ENCODE peak calls at places on chromosomes 12 and 14, in ten cellular contexts. P is fibroblast of lung; D is A549; U is AG04450; T is CD4-positive, alpha-beta T cell; L is HepG2; Q is GM13977; S is astrocyte of the spinal cord; N is heart right ventricle; R is upper lobe of right lung. M is an unnamed sample.

GRCh38 chr12:117408161-117408791 is 46.9 kb upstream of the NOS1 start:
- DNase-seq in Q (no peak), U (no peak), P (no peak), S (peak), L (no peak), R (peak), D (no peak), N (no peak), T (no peak), M (no peak)

GRCh38 chr12:132062481-132062880 is 81.6 kb downstream of the DDX51 start:
- DNase-seq in T (no peak), L (no peak), U (no peak), P (no peak), D (no peak), R (no peak), N (no peak), Q (no peak), S (no peak), M (no peak)

GRCh38 chr12:118103231-118103600 is 595 bp downstream of the VSIG10 start:
- DNase-seq in P (peak), S (peak), L (no peak), N (no peak), U (no peak), T (no peak), D (peak), R (no peak), Q (no peak), M (no peak)

GRCh38 chr12:124305776-124306685 is 11.1 kb downstream of the RFLNA start:
- DNase-seq in T (no peak), P (no peak), U (no peak), L (no peak), Q (no peak), S (no peak), R (no peak), D (no peak), N (no peak), M (no peak)

GRCh38 chr12:41743835-41744234 is 400.8 kb downstream of the GXYLT1 start:
- DNase-seq in T (no peak), Q (no peak), N (no peak), S (no peak), U (no peak), P (no peak), R (no peak), D (peak), L (peak), M (no peak)

GRCh38 chr14:51650721-51651387 is 856 bp upstream of the FRMD6 start:
- DNase-seq in P (no peak), S (no peak), U (no peak), R (no peak), L (no peak), Q (no peak), T (no peak), D (no peak), N (peak), M (no peak)

GRCh38 chr14:92160619-92161018 is 38.9 kb downstream of the CPSF2 start:
- DNase-seq in T (no peak), P (peak), N (no peak), Q (no peak), L (no peak), D (no peak), S (peak), U (peak), R (no peak), M (no peak)

GRCh38 chr14:63134801-63135200 is 69.4 kb upstream of the RHOJ start:
- DNase-seq in U (no peak), Q (no peak), L (no peak), T (no peak), P (peak), S (peak), D (no peak), R (no peak), N (no peak), M (no peak)

GRCh38 chr12:47373554-47374150 is 293.9 kb upstream of the AMIGO2 start:
- DNase-seq in U (no peak), Q (no peak), L (no peak), N (no peak), S (no peak), T (no peak), D (no peak), R (no peak), P (no peak), M (no peak)

GRCh38 chr12:94982456-94982855 is 21.0 kb downstream of the NDUFA12 start:
- DNase-seq in D (no peak), R (no peak), S (peak), Q (no peak), N (no peak), U (no peak), T (no peak), P (no peak), L (no peak), M (no peak)

GRCh38 chr14:29236848-29237247 is 470.3 kb downstream of the FOXG1 start:
- DNase-seq in T (no peak), S (peak), D (no peak), Q (no peak), U (peak), L (no peak), R (no peak), N (no peak), P (peak), M (no peak)

GRCh38 chr12:31456562-31456961 is 130.6 kb upstream of the SINHCAF start:
- DNase-seq in Q (no peak), S (no peak), N (no peak), U (no peak), T (no peak), R (no peak), L (no peak), P (no peak), D (no peak), M (no peak)

GRCh38 chr12:109818900-109819500 is 14.2 kb downstream of the TRPV4 start:
- DNase-seq in P (peak), R (no peak), T (no peak), U (no peak), D (no peak), L (peak), S (no peak), Q (no peak), N (no peak), M (no peak)

GRCh38 chr12:24955853-24956252 is 7.0 kb upstream of the BCAT1 start:
- DNase-seq in D (no peak), Q (no peak), P (no peak), S (no peak), T (no peak), N (no peak), R (no peak), L (no peak), U (no peak), M (no peak)

GRCh38 chr14:67392123-67392522 is 19.8 kb downstream of the PLEK2 start:
- DNase-seq in L (no peak), N (no peak), T (no peak), U (no peak), P (no peak), S (no peak), Q (no peak), R (no peak), D (no peak), M (no peak)

GRCh38 chr14:74029136-74029535 is 10.0 kb downstream of the BBOF1 start:
- DNase-seq in P (no peak), U (no peak), R (no peak), T (no peak), L (no peak), N (no peak), D (no peak), Q (no peak), S (no peak), M (no peak)

GRCh38 chr14:70924521-70924920 is 17.3 kb downstream of the PCNX1 start:
- DNase-seq in R (no peak), Q (no peak), L (no peak), S (no peak), D (no peak), N (no peak), U (no peak), T (no peak), P (no peak), M (no peak)

GRCh38 chr14:51638071-51638944 is 13.4 kb upstream of the FRMD6 start:
- DNase-seq in D (peak), Q (no peak), L (peak), R (no peak), U (no peak), P (no peak), T (no peak), N (no peak), S (no peak), M (no peak)

GRCh38 chr12:109650808-109651207 is 62.8 kb upstream of the FAM222A start:
- DNase-seq in L (no peak), R (no peak), U (no peak), D (no peak), T (no peak), Q (no peak), S (no peak), N (no peak), P (no peak), M (no peak)

GRCh38 chr12:1947081-1947480 is 28.6 kb upstream of the CACNA2D4 start:
- DNase-seq in T (no peak), U (peak), S (peak), R (no peak), P (no peak), L (no peak), Q (no peak), N (no peak), D (no peak), M (no peak)

GRCh38 chr12:70400124-70400523 is 34.0 kb downstream of the KCNMB4 start:
- DNase-seq in N (no peak), R (no peak), U (no peak), Q (no peak), L (no peak), D (no peak), P (no peak), S (no peak), T (no peak), M (no peak)

GRCh38 chr14:34837801-34838322 is 37.3 kb downstream of the BAZ1A start:
- DNase-seq in N (no peak), L (peak), R (no peak), S (no peak), T (no peak), U (no peak), D (no peak), P (no peak), Q (no peak), M (no peak)

GRCh38 chr12:4224211-4224878 is 49.2 kb upstream of the CCND2 start:
- DNase-seq in L (no peak), N (no peak), U (no peak), P (no peak), D (no peak), S (no peak), R (no peak), Q (no peak), T (no peak), M (peak)

GRCh38 chr12:32993404-32993803 is 96.8 kb upstream of the PKP2 start:
- DNase-seq in D (no peak), S (no peak), N (no peak), Q (no peak), P (no peak), U (no peak), T (no peak), L (no peak), R (no peak), M (no peak)

GRCh38 chr12:52772188-52772587 is 5.0 kb downstream of the KRT76 start:
- DNase-seq in L (no peak), Q (no peak), U (no peak), T (no peak), P (no peak), D (no peak), N (no peak), R (no peak), S (no peak), M (no peak)

GRCh38 chr12:60148109-60148508 is 552.3 kb downstream of the SLC16A7 start:
- DNase-seq in S (peak), L (no peak), P (peak), D (no peak), Q (no peak), N (no peak), T (no peak), U (peak), R (no peak), M (no peak)

GRCh38 chr12:94731733-94732360 is 81.5 kb upstream of the TMCC3 start:
- DNase-seq in U (no peak), L (no peak), Q (no peak), R (no peak), D (no peak), P (no peak), N (no peak), T (no peak), S (no peak), M (no peak)

GRCh38 chr12:104147346-104147745 is 9.3 kb upstream of the NFYB start:
- DNase-seq in R (no peak), Q (no peak), P (no peak), S (no peak), U (no peak), T (no peak), N (no peak), D (no peak), L (no peak), M (no peak)

GRCh38 chr14:99513183-99513694 is 32.0 kb downstream of the CCNK start:
- DNase-seq in S (no peak), R (no peak), T (no peak), L (no peak), D (no peak), U (no peak), N (no peak), Q (no peak), P (no peak), M (no peak)

GRCh38 chr12:47079365-47079893 is at the start of gene PCED1B:
- DNase-seq in U (no peak), Q (peak), P (peak), T (peak), S (peak), D (no peak), N (peak), R (peak), L (peak), M (peak)

GRCh38 chr12:102334765-102335164 is 137.1 kb upstream of the PMCH start:
- DNase-seq in D (no peak), U (no peak), P (no peak), Q (no peak), R (no peak), L (no peak), T (no peak), S (no peak), N (no peak), M (no peak)

GRCh38 chr14:21498540-21499526 is 12.3 kb downstream of the METTL3 start:
- DNase-seq in T (no peak), S (peak), L (peak), U (no peak), P (peak), R (no peak), D (peak), N (no peak), Q (peak), M (no peak)

GRCh38 chr12:63151898-63152700 is 1.1 kb upstream of the AVPR1A start:
- DNase-seq in P (peak), R (no peak), L (peak), U (peak), N (peak), D (peak), S (peak), T (no peak), Q (peak), M (no peak)

GRCh38 chr12:29581641-29582040 is 84.2 kb upstream of the OVCH1 start:
- DNase-seq in U (peak), Q (no peak), S (peak), P (peak), R (no peak), T (no peak), N (no peak), L (no peak), D (no peak), M (no peak)

GRCh38 chr12:115357681-115358080 is 673.7 kb upstream of the TBX3 start:
- DNase-seq in N (no peak), Q (no peak), L (no peak), P (no peak), U (no peak), T (no peak), R (no peak), D (no peak), S (no peak), M (no peak)

GRCh38 chr12:115362319-115362976 is 678.5 kb upstream of the TBX3 start:
- DNase-seq in U (no peak), Q (no peak), L (no peak), S (no peak), R (no peak), D (no peak), N (no peak), T (no peak), P (peak), M (no peak)
- TF ChIP-seq CTCF in U (peak), Q (no peak), L (no peak), S (no peak), R (no peak), D (no peak), N (no peak), T (no peak), P (peak), M (peak)

DNA sequence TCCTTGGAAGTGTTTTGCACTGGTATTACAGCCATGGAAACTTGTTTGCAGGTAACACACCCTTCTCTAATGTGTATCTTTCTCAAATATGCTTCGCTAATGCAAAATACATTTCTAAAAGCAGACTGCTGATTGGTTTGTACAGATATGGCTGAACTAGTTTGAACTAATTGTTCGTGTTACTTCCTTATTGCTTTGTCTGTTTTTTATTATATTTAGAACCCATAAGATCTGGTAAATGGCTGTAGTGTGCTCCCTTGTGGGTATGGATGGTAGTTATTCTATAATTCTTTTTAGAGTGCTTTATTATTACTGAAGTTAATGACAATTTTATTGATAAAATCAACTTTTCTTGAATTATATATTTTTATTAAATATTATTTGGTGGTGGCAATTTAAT is 53.0 kb downstream of the ATF7IP start:
- DNase-seq in N (no peak), U (no peak), T (no peak), D (no peak), L (no peak), Q (no peak), S (peak), P (peak), R (no peak), M (no peak)
- TF ChIP-seq CTCF in N (peak), U (peak), T (peak), D (no peak), L (no peak), Q (no peak), S (peak), P (no peak), R (peak), M (peak)

DNA sequence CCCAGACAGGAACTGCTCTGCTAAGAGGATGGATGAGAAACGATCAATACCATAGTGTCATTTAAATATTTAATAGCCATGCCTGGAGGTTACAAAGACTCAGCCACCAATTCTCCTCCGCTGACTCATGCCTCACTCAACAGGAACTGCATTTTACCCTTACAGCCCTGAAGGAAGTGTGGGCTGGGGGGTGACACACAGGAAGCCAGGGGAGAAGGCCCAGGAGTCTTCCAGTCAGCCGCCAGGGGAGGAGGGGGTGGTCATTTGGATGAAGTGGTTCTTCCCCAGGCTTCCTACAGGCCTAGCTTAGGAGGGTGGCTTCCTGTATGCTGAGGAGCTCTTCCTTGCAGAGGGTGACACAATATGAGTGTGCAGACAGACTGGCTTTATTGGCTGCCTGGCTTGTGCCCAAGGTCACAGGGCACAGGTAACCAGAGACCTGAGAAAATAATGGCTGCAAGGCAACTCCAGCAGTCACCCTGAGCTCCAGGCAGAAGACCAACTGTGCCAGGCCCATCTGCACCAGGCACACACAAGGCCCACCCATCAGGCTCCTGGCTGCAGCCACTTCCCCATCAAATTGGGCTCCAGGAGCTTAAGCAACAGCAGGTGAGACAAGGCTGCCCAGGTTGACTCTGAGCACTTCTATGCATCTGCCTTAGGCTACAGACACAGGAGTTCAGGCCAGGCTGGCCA is 30.6 kb upstream of the RPLP0 start:
- DNase-seq in S (peak), N (no peak), T (no peak), L (peak), Q (no peak), P (peak), R (no peak), U (peak), D (peak), M (no peak)
- TF ChIP-seq CTCF in S (peak), N (no peak), T (no peak), L (no peak), Q (no peak), P (no peak), R (no peak), U (peak), D (no peak), M (peak)

GRCh38 chr12:5511644-5512584 is 80.0 kb downstream of the NTF3 start:
- DNase-seq in D (peak), Q (peak), L (no peak), U (peak), N (peak), S (peak), P (peak), T (no peak), R (no peak), M (peak)
- TF ChIP-seq CTCF in D (peak), Q (peak), L (peak), U (peak), N (peak), S (peak), P (peak), T (no peak), R (peak), M (no peak)

GRCh38 chr14:47332099-47332498 is 343.3 kb downstream of the MDGA2 start:
- DNase-seq in Q (no peak), T (no peak), R (no peak), L (no peak), D (no peak), P (no peak), S (no peak), N (no peak), U (no peak), M (no peak)

DNA sequence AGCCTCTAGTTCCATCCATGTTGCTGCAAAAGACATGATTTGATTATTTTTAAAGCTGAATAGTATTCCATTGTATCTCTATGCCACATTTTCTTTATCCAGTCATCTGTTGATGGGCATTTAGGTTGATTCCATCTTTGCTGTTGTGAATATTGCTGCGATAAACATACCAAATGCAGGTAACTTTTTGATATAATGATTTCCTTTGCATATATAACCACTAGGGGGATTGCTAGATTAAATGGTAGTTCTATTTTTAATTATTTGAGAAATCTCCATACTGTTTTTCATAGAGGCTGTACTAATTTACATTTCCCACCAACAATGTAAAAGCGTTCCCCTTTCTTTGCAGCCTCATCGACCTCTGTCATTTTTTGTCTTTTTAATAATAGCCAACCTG is 342.5 kb downstream of the MDGA2 start:
- DNase-seq in R (no peak), N (no peak), L (no peak), P (no peak), Q (no peak), T (no peak), D (no peak), U (no peak), S (no peak), M (no peak)
- TF ChIP-seq CTCF in R (no peak), N (no peak), L (no peak), P (no peak), Q (no peak), T (no peak), D (no peak), U (no peak), S (peak), M (peak)

GRCh38 chr14:78902010-78902623 is 731.9 kb downstream of the NRXN3 start:
- DNase-seq in D (no peak), U (peak), P (peak), Q (no peak), L (peak), R (no peak), T (no peak), N (no peak), S (peak), M (no peak)

GRCh38 chr14:78904094-78904493 is 733.9 kb downstream of the NRXN3 start:
- DNase-seq in Q (no peak), S (no peak), R (no peak), U (no peak), N (no peak), P (no peak), L (no peak), D (no peak), T (no peak), M (no peak)
- TF ChIP-seq CTCF in Q (no peak), S (no peak), R (no peak), U (no peak), N (no peak), P (no peak), L (no peak), D (no peak), T (no peak), M (no peak)